ENCODE peak calls at places on chromosome 2, in five cellular contexts. One of them, this sample, is unnamed.

GRCh38 chr2:100207411-100207885 is 65.1 kb upstream of the AFF3 start:
- DNase-seq in amniotic stem cell: no peak
- DNase-seq in brain pericyte: no peak
- DNase-seq in stimulated activated CD4-positive, alpha-beta T cell treated with anti-CD3 and anti-CD28 coated beads, Interleukin-15, amount 100 ng/mL, for 1 hour: no peak
- DNase-seq in left ventricle myocardium superior: no peak
- DNase-seq in this sample: no peak

GRCh38 chr2:62219407-62220159 is 23.7 kb downstream of the B3GNT2 start:
- DNase-seq in amniotic stem cell: no peak
- DNase-seq in left ventricle myocardium superior: no peak
- DNase-seq in brain pericyte: no peak
- DNase-seq in stimulated activated CD4-positive, alpha-beta T cell treated with anti-CD3 and anti-CD28 coated beads, Interleukin-15, amount 100 ng/mL, for 1 hour: no peak
- DNase-seq in this sample: no peak

GRCh38 chr2:1730047-1730937 is 14.0 kb downstream of the PXDN start:
- DNase-seq in brain pericyte: no peak
- DNase-seq in left ventricle myocardium superior: peak
- DNase-seq in stimulated activated CD4-positive, alpha-beta T cell treated with anti-CD3 and anti-CD28 coated beads, Interleukin-15, amount 100 ng/mL, for 1 hour: no peak
- DNase-seq in amniotic stem cell: peak
- DNase-seq in this sample: no peak

GRCh38 chr2:150211164-150211631 is 276.3 kb downstream of the RND3 start:
- DNase-seq in brain pericyte: no peak
- DNase-seq in left ventricle myocardium superior: no peak
- DNase-seq in amniotic stem cell: no peak
- DNase-seq in stimulated activated CD4-positive, alpha-beta T cell treated with anti-CD3 and anti-CD28 coated beads, Interleukin-15, amount 100 ng/mL, for 1 hour: no peak
- DNase-seq in this sample: no peak

GRCh38 chr2:46865181-46865970 is 50.2 kb downstream of the MCFD2 start:
- DNase-seq in left ventricle myocardium superior: no peak
- DNase-seq in brain pericyte: no peak
- DNase-seq in amniotic stem cell: no peak
- DNase-seq in stimulated activated CD4-positive, alpha-beta T cell treated with anti-CD3 and anti-CD28 coated beads, Interleukin-15, amount 100 ng/mL, for 1 hour: no peak
- DNase-seq in this sample: no peak

GRCh38 chr2:181235683-181236459 is 221.3 kb upstream of the ITGA4 start:
- DNase-seq in left ventricle myocardium superior: no peak
- DNase-seq in brain pericyte: no peak
- DNase-seq in amniotic stem cell: no peak
- DNase-seq in stimulated activated CD4-positive, alpha-beta T cell treated with anti-CD3 and anti-CD28 coated beads, Interleukin-15, amount 100 ng/mL, for 1 hour: no peak
- DNase-seq in this sample: no peak

GRCh38 chr2:120869659-120870466 is 134.2 kb downstream of the GLI2 start:
- DNase-seq in amniotic stem cell: no peak
- DNase-seq in left ventricle myocardium superior: peak
- DNase-seq in brain pericyte: no peak
- DNase-seq in stimulated activated CD4-positive, alpha-beta T cell treated with anti-CD3 and anti-CD28 coated beads, Interleukin-15, amount 100 ng/mL, for 1 hour: no peak
- DNase-seq in this sample: no peak

GRCh38 chr2:68216454-68217310 is 35.6 kb downstream of the PPP3R1 start:
- DNase-seq in brain pericyte: no peak
- DNase-seq in stimulated activated CD4-positive, alpha-beta T cell treated with anti-CD3 and anti-CD28 coated beads, Interleukin-15, amount 100 ng/mL, for 1 hour: no peak
- DNase-seq in left ventricle myocardium superior: no peak
- DNase-seq in amniotic stem cell: no peak
- DNase-seq in this sample: no peak

GRCh38 chr2:236625156-236625690 is 55.6 kb downstream of the ACKR3 start:
- DNase-seq in brain pericyte: no peak
- DNase-seq in left ventricle myocardium superior: no peak
- DNase-seq in stimulated activated CD4-positive, alpha-beta T cell treated with anti-CD3 and anti-CD28 coated beads, Interleukin-15, amount 100 ng/mL, for 1 hour: no peak
- DNase-seq in amniotic stem cell: no peak
- DNase-seq in this sample: no peak

GRCh38 chr2:71560286-71561011 is 107.1 kb downstream of the DYSF start:
- DNase-seq in stimulated activated CD4-positive, alpha-beta T cell treated with anti-CD3 and anti-CD28 coated beads, Interleukin-15, amount 100 ng/mL, for 1 hour: no peak
- DNase-seq in brain pericyte: no peak
- DNase-seq in left ventricle myocardium superior: no peak
- DNase-seq in amniotic stem cell: no peak
- DNase-seq in this sample: no peak

GRCh38 chr2:102514061-102514785 is 41.2 kb downstream of the SLC9A4 start:
- DNase-seq in amniotic stem cell: peak
- DNase-seq in stimulated activated CD4-positive, alpha-beta T cell treated with anti-CD3 and anti-CD28 coated beads, Interleukin-15, amount 100 ng/mL, for 1 hour: no peak
- DNase-seq in left ventricle myocardium superior: no peak
- DNase-seq in brain pericyte: peak
- DNase-seq in this sample: no peak

GRCh38 chr2:37855283-37856041 is 69.6 kb upstream of the RMDN2 start:
- DNase-seq in stimulated activated CD4-positive, alpha-beta T cell treated with anti-CD3 and anti-CD28 coated beads, Interleukin-15, amount 100 ng/mL, for 1 hour: no peak
- DNase-seq in brain pericyte: no peak
- DNase-seq in left ventricle myocardium superior: peak
- DNase-seq in amniotic stem cell: no peak
- DNase-seq in this sample: no peak

GRCh38 chr2:63425606-63426005 is 162.7 kb downstream of the WDPCP start:
- DNase-seq in stimulated activated CD4-positive, alpha-beta T cell treated with anti-CD3 and anti-CD28 coated beads, Interleukin-15, amount 100 ng/mL, for 1 hour: no peak
- DNase-seq in brain pericyte: no peak
- DNase-seq in amniotic stem cell: no peak
- DNase-seq in left ventricle myocardium superior: no peak
- DNase-seq in this sample: no peak

GRCh38 chr2:110017-110416 is 63.7 kb upstream of the FAM110C start:
- DNase-seq in amniotic stem cell: no peak
- DNase-seq in stimulated activated CD4-positive, alpha-beta T cell treated with anti-CD3 and anti-CD28 coated beads, Interleukin-15, amount 100 ng/mL, for 1 hour: no peak
- DNase-seq in brain pericyte: no peak
- DNase-seq in left ventricle myocardium superior: no peak
- DNase-seq in this sample: no peak

GRCh38 chr2:66553370-66553769 is 118.4 kb downstream of the MEIS1 start:
- DNase-seq in left ventricle myocardium superior: peak
- DNase-seq in brain pericyte: no peak
- DNase-seq in amniotic stem cell: no peak
- DNase-seq in stimulated activated CD4-positive, alpha-beta T cell treated with anti-CD3 and anti-CD28 coated beads, Interleukin-15, amount 100 ng/mL, for 1 hour: no peak
- DNase-seq in this sample: peak